ENCODE peak calls at places on chromosomes 13 and 19, in four cellular contexts. M is K562, E is SK-N-SH, D is HepG2. R is an unnamed sample.

GRCh38 chr19:40598918-40599307 is 2.3 kb upstream of the LTBP4 start:
- DNase-seq in E (no peak), M (no peak), D (no peak), R (no peak)

GRCh38 chr13:41601718-41602445 is 144.5 kb downstream of the RGCC start:
- DNase-seq in M (no peak), D (no peak), E (no peak), R (no peak)

GRCh38 chr19:19409235-19410030 is 4.0 kb downstream of the GATAD2A start:
- DNase-seq in E (no peak), M (no peak), D (no peak), R (no peak)

GRCh38 chr13:96403241-96403640 is 313.3 kb downstream of the HS6ST3 start:
- DNase-seq in E (no peak), D (no peak), M (no peak), R (no peak)

GRCh38 chr13:30034448-30034795 is 184.0 kb upstream of the UBL3 start:
- DNase-seq in E (no peak), D (no peak), M (no peak), R (no peak)

GRCh38 chr19:48872884-48873475 is 759 bp downstream of the PPP1R15A start:
- DNase-seq in E (peak; percentile 78), M (peak; percentile 95), D (peak; percentile 93), R (peak; percentile 77)

GRCh38 chr19:49142866-49143335 is 12.3 kb downstream of the HRC start:
- DNase-seq in E (peak; percentile 95), D (no peak), M (peak; percentile 94), R (no peak)

GRCh38 chr19:49690656-49691242 is at the start of gene CPT1C:
- DNase-seq in E (peak; percentile 96), D (no peak), M (no peak), R (no peak)

GRCh38 chr19:23887642-23888041 is 27.0 kb upstream of the ZNF726 start:
- DNase-seq in E (no peak), D (peak; percentile 69), M (no peak), R (no peak)

GRCh38 chr19:16920816-16921529 is 32.2 kb downstream of the F2RL3 start:
- DNase-seq in M (peak; percentile 96), E (no peak), D (no peak), R (no peak)

GRCh38 chr19:30719189-30719990 is 347.2 kb downstream of the ZNF536 start:
- DNase-seq in E (peak; percentile 90), D (no peak), M (peak; percentile 3), R (no peak)

GRCh38 chr13:36344173-36344572 is 2.0 kb downstream of the SPART start:
- DNase-seq in M (peak; percentile 41), D (no peak), E (no peak), R (no peak)

GRCh38 chr19:38194061-38194701 is 29.8 kb downstream of the DPF1 start:
- DNase-seq in D (peak; percentile 49), M (no peak), E (no peak), R (no peak)

GRCh38 chr13:108346376-108346775 is 76.9 kb downstream of the TNFSF13B start:
- DNase-seq in M (peak; percentile 9), D (no peak), E (no peak), R (no peak)

GRCh38 chr19:8611890-8612806 is 1.6 kb upstream of the ADAMTS10 start:
- DNase-seq in M (no peak), E (no peak), D (no peak), R (no peak)

GRCh38 chr13:60583911-60584753 is 187.1 kb downstream of the TDRD3 start:
- DNase-seq in M (peak; percentile 61), D (no peak), E (no peak), R (no peak)

GRCh38 chr19:46181386-46181774 is 33.3 kb downstream of the IGFL2 start:
- DNase-seq in E (no peak), M (no peak), D (no peak), R (no peak)

GRCh38 chr19:23851966-23852365 is 62.7 kb upstream of the ZNF726 start:
- DNase-seq in D (no peak), E (no peak), M (no peak), R (no peak)

GRCh38 chr13:95367309-95367843 is 66.1 kb upstream of the ABCC4 start:
- DNase-seq in M (no peak), D (no peak), E (peak; percentile 34), R (no peak)

GRCh38 chr19:281156-281853 is 9.9 kb downstream of the PLPP2 start:
- DNase-seq in E (no peak), D (no peak), M (no peak), R (no peak)

GRCh38 chr19:48999481-49000325 is 6.0 kb downstream of the RUVBL2 start:
- DNase-seq in M (peak; percentile 74), E (peak; percentile 65), D (no peak), R (no peak)

GRCh38 chr13:113655358-113656014 is 2.5 kb downstream of the ATP4B start:
- DNase-seq in E (no peak), D (no peak), M (no peak), R (no peak)

GRCh38 chr19:10096615-10096963 is 5.9 kb downstream of the ANGPTL6 start:
- DNase-seq in M (peak; percentile 44), D (no peak), E (no peak), R (no peak)

GRCh38 chr13:41788552-41788951 is 172.4 kb downstream of the VWA8 start:
- DNase-seq in M (no peak), E (no peak), D (no peak), R (no peak)

GRCh38 chr19:50831026-50831396 is 2.4 kb downstream of the KLK15 start:
- DNase-seq in M (no peak), E (no peak), D (no peak), R (no peak)

GRCh38 chr19:30334841-30335240 is 37.3 kb upstream of the ZNF536 start:
- DNase-seq in M (no peak), D (no peak), E (no peak), R (no peak)

GRCh38 chr19:39409886-39410619 is 2.4 kb upstream of the PLEKHG2 start:
- DNase-seq in D (peak; percentile 25), M (peak; percentile 63), E (peak; percentile 73), R (no peak)

GRCh38 chr19:13118424-13119193 is 545 bp downstream of the NACC1 start:
- DNase-seq in M (peak; percentile 96), E (peak; percentile 83), D (peak; percentile 50), R (no peak)

GRCh38 chr13:53250272-53250875 is 221.8 kb downstream of the OLFM4 start:
- DNase-seq in M (peak; percentile 73), D (peak; percentile 74), E (peak; percentile 57), R (peak; percentile 15)

DNA sequence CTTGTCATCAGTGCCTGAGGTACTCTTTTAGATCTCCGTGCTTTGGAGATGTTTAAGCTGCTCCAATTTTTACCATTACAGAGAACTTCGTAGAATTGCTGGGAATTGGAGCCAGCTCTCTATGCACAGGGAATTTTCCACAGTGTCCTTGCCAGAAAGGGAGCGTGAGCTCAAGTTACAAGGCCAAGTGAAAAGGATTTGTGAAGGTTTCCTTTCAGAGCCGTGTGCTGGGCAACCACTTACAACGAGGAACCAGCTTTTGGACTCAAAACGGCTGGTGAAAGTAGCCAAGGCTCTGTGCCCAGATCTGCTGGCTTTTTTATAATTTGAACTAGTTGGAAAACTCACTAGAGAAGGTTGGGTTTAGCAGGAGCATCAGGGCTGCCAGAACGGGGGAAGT is 82.5 kb downstream of the NUFIP1 start:
- DNase-seq in E (no peak), D (no peak), M (no peak), R (no peak)
- TF ChIP-seq NFIC in E (peak; percentile 63), D (no peak), M (no peak), R (no peak)

DNA sequence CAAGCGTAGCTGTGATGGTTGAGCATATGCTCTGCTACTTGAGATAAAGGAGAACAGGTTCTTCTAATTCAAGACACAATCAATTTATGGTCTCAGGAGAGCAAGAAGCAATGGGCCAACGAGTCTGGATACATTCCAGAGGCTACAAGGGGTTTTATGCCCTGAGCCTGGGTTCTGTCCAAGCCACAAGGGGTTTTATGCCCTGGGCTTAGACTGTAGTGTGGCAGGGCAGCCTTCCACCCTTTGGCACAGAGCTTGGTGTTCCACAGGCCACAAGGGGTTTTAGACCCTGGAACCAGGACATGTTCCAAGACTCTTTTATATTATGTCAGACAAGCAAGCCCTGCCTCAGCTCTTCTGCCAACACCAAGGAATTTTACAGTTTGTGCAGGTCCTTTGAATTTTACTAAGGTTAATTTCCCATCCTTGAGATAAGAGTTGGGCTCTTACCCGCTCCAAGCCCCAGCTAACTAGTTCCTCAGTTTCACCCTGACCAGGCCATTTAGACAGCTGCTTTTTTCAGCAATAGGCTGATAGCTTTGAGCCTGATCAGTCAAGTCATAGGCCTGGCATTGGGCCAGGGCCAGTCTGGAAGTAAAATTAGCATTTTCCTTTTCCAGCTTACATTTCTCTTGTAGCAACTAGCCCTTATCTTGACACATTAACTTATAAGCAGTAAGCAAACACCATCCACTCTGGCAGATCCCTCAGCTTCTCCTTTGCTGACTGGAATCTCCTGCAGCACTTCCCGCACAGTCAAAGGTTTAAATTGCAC is 95.0 kb downstream of the ZNF737 start:
- DNase-seq in E (no peak), M (no peak), D (no peak), R (no peak)
- TF ChIP-seq NFIC in E (no peak), M (no peak), D (no peak), R (no peak)

GRCh38 chr19:5454743-5455142 is 474 bp upstream of the ZNRF4 start:
- DNase-seq in D (no peak), E (no peak), M (no peak), R (no peak)
- TF ChIP-seq NFIC in D (no peak), E (no peak), M (no peak), R (no peak)

GRCh38 chr13:97502192-97502591 is 68.2 kb downstream of the RAP2A start:
- DNase-seq in M (no peak), E (no peak), D (no peak), R (no peak)

GRCh38 chr13:97502691-97503090 is 68.7 kb downstream of the RAP2A start:
- DNase-seq in E (no peak), D (no peak), M (no peak), R (no peak)

GRCh38 chr13:97505022-97505421 is 71.1 kb downstream of the RAP2A start:
- DNase-seq in D (no peak), E (no peak), M (no peak), R (no peak)

DNA sequence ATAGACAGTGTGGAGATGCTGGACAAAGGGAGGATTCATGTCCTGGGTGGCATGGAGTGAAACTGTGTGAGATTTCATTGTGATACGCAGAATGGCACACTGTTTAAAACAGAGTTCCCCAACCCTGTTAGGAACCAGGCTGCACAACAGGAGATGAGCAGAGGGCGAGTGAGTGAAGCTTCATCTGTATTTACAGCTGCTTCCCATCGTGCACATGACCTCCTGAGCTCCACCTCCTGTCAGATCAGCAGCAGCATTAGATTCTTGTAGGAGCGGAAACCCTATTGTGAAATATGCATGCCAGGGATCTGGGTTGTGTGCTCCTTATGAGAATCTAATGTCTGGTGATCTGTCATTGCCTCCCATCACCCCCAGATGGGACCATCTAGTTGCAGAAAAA is 72.5 kb downstream of the RAP2A start:
- DNase-seq in E (no peak), M (no peak), D (no peak), R (no peak)
- TF ChIP-seq NFIC in E (no peak), M (no peak), D (no peak), R (no peak)

R was measured in GM12878.